ENCODE peak calls at places on chromosomes 12 and 14, in five cellular contexts. One of them, this sample, is unnamed.

GRCh38 chr12:108752387-108752786 is 21.1 kb upstream of the CORO1C start:
- DNase-seq in ovary: no peak
- DNase-seq in SK-N-MC: no peak
- DNase-seq in HCT116: no peak
- DNase-seq in CD8-positive, alpha-beta memory T cell: no peak
- DNase-seq in this sample: no peak

GRCh38 chr12:12800406-12801180 is 12.6 kb upstream of the DDX47 start:
- DNase-seq in ovary: no peak
- DNase-seq in SK-N-MC: no peak
- DNase-seq in HCT116: no peak
- DNase-seq in CD8-positive, alpha-beta memory T cell: no peak
- DNase-seq in this sample: no peak

GRCh38 chr12:110108309-110109036 is 15.7 kb upstream of the IFT81 start:
- DNase-seq in ovary: no peak
- DNase-seq in SK-N-MC: no peak
- DNase-seq in HCT116: no peak
- DNase-seq in CD8-positive, alpha-beta memory T cell: no peak
- DNase-seq in this sample: no peak

GRCh38 chr14:24871302-24871701 is 178.6 kb downstream of the STXBP6 start:
- DNase-seq in ovary: no peak
- DNase-seq in SK-N-MC: no peak
- DNase-seq in HCT116: no peak
- DNase-seq in CD8-positive, alpha-beta memory T cell: no peak
- DNase-seq in this sample: no peak

GRCh38 chr14:88333036-88333435 is 10.0 kb upstream of the KCNK10 start:
- DNase-seq in ovary: no peak
- DNase-seq in SK-N-MC: no peak
- DNase-seq in HCT116: no peak
- DNase-seq in CD8-positive, alpha-beta memory T cell: no peak
- DNase-seq in this sample: no peak

GRCh38 chr14:59362533-59362932 is 102.6 kb downstream of the GPR135 start:
- DNase-seq in ovary: no peak
- DNase-seq in SK-N-MC: no peak
- DNase-seq in HCT116: peak; percentile 43
- DNase-seq in CD8-positive, alpha-beta memory T cell: no peak
- DNase-seq in this sample: no peak

GRCh38 chr14:105093426-105094192 is 28.4 kb upstream of the GPR132 start:
- DNase-seq in ovary: peak; percentile 84
- DNase-seq in SK-N-MC: no peak
- DNase-seq in HCT116: peak; percentile 77
- DNase-seq in CD8-positive, alpha-beta memory T cell: peak; percentile 55
- DNase-seq in this sample: peak; percentile 81

GRCh38 chr12:111447571-111448265 is 42.0 kb downstream of the SH2B3 start:
- DNase-seq in ovary: no peak
- DNase-seq in SK-N-MC: no peak
- DNase-seq in HCT116: no peak
- DNase-seq in CD8-positive, alpha-beta memory T cell: no peak
- DNase-seq in this sample: no peak

GRCh38 chr14:39229222-39229543 is 4.5 kb upstream of the MIA2 start:
- DNase-seq in ovary: no peak
- DNase-seq in SK-N-MC: no peak
- DNase-seq in HCT116: no peak
- DNase-seq in CD8-positive, alpha-beta memory T cell: peak; percentile 74
- DNase-seq in this sample: no peak

GRCh38 chr12:109900752-109901580 is 892 bp downstream of the TCHP start:
- DNase-seq in ovary: no peak
- DNase-seq in SK-N-MC: no peak
- DNase-seq in HCT116: no peak
- DNase-seq in CD8-positive, alpha-beta memory T cell: no peak
- DNase-seq in this sample: no peak

GRCh38 chr12:18492372-18493025 is 231.2 kb downstream of the PIK3C2G start:
- DNase-seq in ovary: no peak
- DNase-seq in SK-N-MC: no peak
- DNase-seq in HCT116: no peak
- DNase-seq in CD8-positive, alpha-beta memory T cell: no peak
- DNase-seq in this sample: no peak

GRCh38 chr14:94128216-94128839 is 1.1 kb downstream of the IFI27L2 start:
- DNase-seq in ovary: no peak
- DNase-seq in SK-N-MC: no peak
- DNase-seq in HCT116: no peak
- DNase-seq in CD8-positive, alpha-beta memory T cell: no peak
- DNase-seq in this sample: no peak

GRCh38 chr14:85060116-85060515 is 469.8 kb upstream of the FLRT2 start:
- DNase-seq in ovary: no peak
- DNase-seq in SK-N-MC: no peak
- DNase-seq in HCT116: no peak
- DNase-seq in CD8-positive, alpha-beta memory T cell: no peak
- DNase-seq in this sample: no peak

GRCh38 chr12:22626429-22626828 is 1.5 kb downstream of the ETNK1 start:
- DNase-seq in ovary: no peak
- DNase-seq in SK-N-MC: peak; percentile 40
- DNase-seq in HCT116: no peak
- DNase-seq in CD8-positive, alpha-beta memory T cell: peak; percentile 21
- DNase-seq in this sample: no peak

GRCh38 chr14:83992857-83993256 is 1537.1 kb upstream of the FLRT2 start:
- DNase-seq in ovary: no peak
- DNase-seq in SK-N-MC: no peak
- DNase-seq in HCT116: no peak
- DNase-seq in CD8-positive, alpha-beta memory T cell: no peak
- DNase-seq in this sample: no peak

GRCh38 chr12:27732281-27732680 is 21.6 kb downstream of the MRPS35 start:
- DNase-seq in ovary: no peak
- DNase-seq in SK-N-MC: no peak
- DNase-seq in HCT116: no peak
- DNase-seq in CD8-positive, alpha-beta memory T cell: no peak
- DNase-seq in this sample: no peak

GRCh38 chr12:229441-230191 is 15.7 kb upstream of the SLC6A12 start:
- DNase-seq in ovary: no peak
- DNase-seq in SK-N-MC: no peak
- DNase-seq in HCT116: no peak
- DNase-seq in CD8-positive, alpha-beta memory T cell: no peak
- DNase-seq in this sample: no peak

GRCh38 chr14:34243001-34243400 is 219.0 kb downstream of the SPTSSA start:
- DNase-seq in ovary: no peak
- DNase-seq in SK-N-MC: no peak
- DNase-seq in HCT116: no peak
- DNase-seq in CD8-positive, alpha-beta memory T cell: no peak
- DNase-seq in this sample: no peak

GRCh38 chr12:117854339-117855012 is 114.3 kb downstream of the KSR2 start:
- DNase-seq in ovary: no peak
- DNase-seq in SK-N-MC: no peak
- DNase-seq in HCT116: no peak
- DNase-seq in CD8-positive, alpha-beta memory T cell: no peak
- DNase-seq in this sample: peak; percentile 90

GRCh38 chr12:84826925-84827324 is 85.7 kb downstream of the SLC6A15 start:
- DNase-seq in ovary: no peak
- DNase-seq in SK-N-MC: no peak
- DNase-seq in HCT116: no peak
- DNase-seq in CD8-positive, alpha-beta memory T cell: no peak
- DNase-seq in this sample: no peak

GRCh38 chr12:82698959-82699358 is 12.3 kb downstream of the TMTC2 start:
- DNase-seq in ovary: no peak
- DNase-seq in SK-N-MC: no peak
- DNase-seq in HCT116: no peak
- DNase-seq in CD8-positive, alpha-beta memory T cell: no peak
- DNase-seq in this sample: no peak

GRCh38 chr14:93759781-93760307 is 28.4 kb downstream of the PRIMA1 start:
- DNase-seq in ovary: peak; percentile 27
- DNase-seq in SK-N-MC: no peak
- DNase-seq in HCT116: no peak
- DNase-seq in CD8-positive, alpha-beta memory T cell: no peak
- DNase-seq in this sample: no peak

GRCh38 chr14:30115756-30116155 is 188.1 kb upstream of the PRKD1 start:
- DNase-seq in ovary: no peak
- DNase-seq in SK-N-MC: no peak
- DNase-seq in HCT116: no peak
- DNase-seq in CD8-positive, alpha-beta memory T cell: no peak
- DNase-seq in this sample: no peak

GRCh38 chr14:68548194-68549056 is 244.4 kb downstream of the ZFP36L1 start:
- DNase-seq in ovary: peak; percentile 96
- DNase-seq in SK-N-MC: peak; percentile 93
- DNase-seq in HCT116: peak; percentile 82
- DNase-seq in CD8-positive, alpha-beta memory T cell: no peak
- DNase-seq in this sample: no peak

GRCh38 chr14:104650057-104650980 is 39.1 kb upstream of the INF2 start:
- DNase-seq in ovary: peak; percentile 68
- DNase-seq in SK-N-MC: no peak
- DNase-seq in HCT116: no peak
- DNase-seq in CD8-positive, alpha-beta memory T cell: peak; percentile 50
- DNase-seq in this sample: peak; percentile 64

GRCh38 chr12:48773686-48774085 is 15.2 kb downstream of the ADCY6 start:
- DNase-seq in ovary: no peak
- DNase-seq in SK-N-MC: no peak
- DNase-seq in HCT116: no peak
- DNase-seq in CD8-positive, alpha-beta memory T cell: no peak
- DNase-seq in this sample: no peak

GRCh38 chr12:117863004-117863709 is 105.6 kb downstream of the KSR2 start:
- DNase-seq in ovary: no peak
- DNase-seq in SK-N-MC: no peak
- DNase-seq in HCT116: no peak
- DNase-seq in CD8-positive, alpha-beta memory T cell: no peak
- DNase-seq in this sample: no peak

GRCh38 chr12:65962921-65963883 is 138.9 kb downstream of the HMGA2 start:
- DNase-seq in ovary: peak; percentile 30
- DNase-seq in SK-N-MC: no peak
- DNase-seq in HCT116: peak; percentile 57
- DNase-seq in CD8-positive, alpha-beta memory T cell: no peak
- DNase-seq in this sample: peak; percentile 54

GRCh38 chr14:84807673-84808072 is 722.3 kb upstream of the FLRT2 start:
- DNase-seq in ovary: no peak
- DNase-seq in SK-N-MC: no peak
- DNase-seq in HCT116: no peak
- DNase-seq in CD8-positive, alpha-beta memory T cell: no peak
- DNase-seq in this sample: no peak

GRCh38 chr12:85179680-85180300 is 100.2 kb upstream of the ALX1 start:
- DNase-seq in ovary: no peak
- DNase-seq in SK-N-MC: no peak
- DNase-seq in HCT116: no peak
- DNase-seq in CD8-positive, alpha-beta memory T cell: no peak
- DNase-seq in this sample: no peak

GRCh38 chr12:124480469-124481256 is 86.7 kb downstream of the NCOR2 start:
- DNase-seq in ovary: peak; percentile 77
- DNase-seq in SK-N-MC: no peak
- DNase-seq in HCT116: no peak
- DNase-seq in CD8-positive, alpha-beta memory T cell: peak; percentile 39
- DNase-seq in this sample: no peak

GRCh38 chr14:43410631-43411030 is 1096.5 kb downstream of the FSCB start:
- DNase-seq in ovary: no peak
- DNase-seq in SK-N-MC: no peak
- DNase-seq in HCT116: no peak
- DNase-seq in CD8-positive, alpha-beta memory T cell: no peak
- DNase-seq in this sample: no peak

GRCh38 chr14:74834682-74835392 is 41.1 kb downstream of the PROX2 start:
- DNase-seq in ovary: no peak
- DNase-seq in SK-N-MC: no peak
- DNase-seq in HCT116: no peak
- DNase-seq in CD8-positive, alpha-beta memory T cell: no peak
- DNase-seq in this sample: no peak

GRCh38 chr12:46680506-46680905 is 145.3 kb downstream of the SLC38A4 start:
- DNase-seq in ovary: no peak
- DNase-seq in SK-N-MC: no peak
- DNase-seq in HCT116: no peak
- DNase-seq in CD8-positive, alpha-beta memory T cell: no peak
- DNase-seq in this sample: no peak

GRCh38 chr12:79998554-79998953 is 63.7 kb upstream of the PPP1R12A start:
- DNase-seq in ovary: no peak
- DNase-seq in SK-N-MC: no peak
- DNase-seq in HCT116: no peak
- DNase-seq in CD8-positive, alpha-beta memory T cell: no peak
- DNase-seq in this sample: no peak

GRCh38 chr14:103121846-103122577 is 1.2 kb upstream of the TNFAIP2 start:
- DNase-seq in ovary: peak; percentile 92
- DNase-seq in SK-N-MC: no peak
- DNase-seq in HCT116: no peak
- DNase-seq in CD8-positive, alpha-beta memory T cell: no peak
- DNase-seq in this sample: no peak

GRCh38 chr12:48810817-48811453 is 7.4 kb upstream of the CACNB3 start:
- DNase-seq in ovary: peak; percentile 78
- DNase-seq in SK-N-MC: no peak
- DNase-seq in HCT116: no peak
- DNase-seq in CD8-positive, alpha-beta memory T cell: no peak
- DNase-seq in this sample: no peak

GRCh38 chr14:105152794-105153241 is 15.8 kb downstream of the JAG2 start:
- DNase-seq in ovary: no peak
- DNase-seq in SK-N-MC: no peak
- DNase-seq in HCT116: no peak
- DNase-seq in CD8-positive, alpha-beta memory T cell: no peak
- DNase-seq in this sample: no peak

GRCh38 chr12:93089805-93090569 is 160.9 kb upstream of the EEA1 start:
- DNase-seq in ovary: no peak
- DNase-seq in SK-N-MC: no peak
- DNase-seq in HCT116: peak; percentile 89
- DNase-seq in CD8-positive, alpha-beta memory T cell: no peak
- DNase-seq in this sample: no peak

GRCh38 chr12:31877884-31878283 is 81.3 kb upstream of the RESF1 start:
- DNase-seq in ovary: no peak
- DNase-seq in SK-N-MC: no peak
- DNase-seq in HCT116: no peak
- DNase-seq in CD8-positive, alpha-beta memory T cell: no peak
- DNase-seq in this sample: no peak
- H3K4me3 ChIP-seq in ovary: no peak overlapping the region
- H3K4me3 ChIP-seq in SK-N-MC: no peak overlapping the region
- H3K4me3 ChIP-seq in HCT116: no peak overlapping the region
- H3K4me3 ChIP-seq in CD8-positive, alpha-beta memory T cell: no peak overlapping the region
- H3K4me3 ChIP-seq in this sample: no peak overlapping the region

DNA sequence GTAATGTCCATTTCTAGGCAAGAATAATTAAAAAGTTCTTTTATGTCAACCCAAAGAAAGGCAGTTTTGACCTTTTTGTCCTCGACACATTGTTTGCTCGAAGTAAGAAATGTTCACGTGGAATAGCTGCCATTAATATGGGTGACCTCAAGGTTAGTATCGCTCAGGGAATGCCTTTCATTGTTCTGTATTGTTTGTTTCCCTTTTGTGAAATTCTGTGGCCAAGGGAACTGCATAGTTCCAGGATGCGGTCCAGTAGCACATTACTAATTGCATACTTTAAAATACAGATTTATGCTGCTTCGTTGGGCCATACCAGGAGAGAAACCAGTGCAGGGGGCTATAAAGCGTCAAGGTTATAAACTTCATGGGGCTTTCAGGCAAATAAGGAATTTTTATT is 73.3 kb upstream of the USP44 start:
- DNase-seq in ovary: no peak
- DNase-seq in SK-N-MC: no peak
- DNase-seq in HCT116: no peak
- DNase-seq in CD8-positive, alpha-beta memory T cell: no peak
- DNase-seq in this sample: no peak
- H3K4me3 ChIP-seq in ovary: no peak overlapping the region
- H3K4me3 ChIP-seq in SK-N-MC: no peak overlapping the region
- H3K4me3 ChIP-seq in HCT116: no peak overlapping the region
- H3K4me3 ChIP-seq in CD8-positive, alpha-beta memory T cell: no peak overlapping the region
- H3K4me3 ChIP-seq in this sample: no peak overlapping the region

GRCh38 chr12:116455540-116456306 is 103.5 kb upstream of the MAP1LC3B2 start:
- DNase-seq in ovary: peak; percentile 93
- DNase-seq in SK-N-MC: no peak
- DNase-seq in HCT116: peak; percentile 85
- DNase-seq in CD8-positive, alpha-beta memory T cell: no peak
- DNase-seq in this sample: no peak
- H3K4me3 ChIP-seq in ovary: no peak overlapping the region
- H3K4me3 ChIP-seq in SK-N-MC: no peak overlapping the region
- H3K4me3 ChIP-seq in HCT116: peak overlapping the region; percentile 28
- H3K4me3 ChIP-seq in CD8-positive, alpha-beta memory T cell: no peak overlapping the region
- H3K4me3 ChIP-seq in this sample: no peak overlapping the region

GRCh38 chr12:15910468-15910863 is 666 bp upstream of the DERA start:
- DNase-seq in ovary: no peak
- DNase-seq in SK-N-MC: no peak
- DNase-seq in HCT116: no peak
- DNase-seq in CD8-positive, alpha-beta memory T cell: no peak
- DNase-seq in this sample: no peak
- H3K4me3 ChIP-seq in ovary: no peak overlapping the region
- H3K4me3 ChIP-seq in SK-N-MC: peak overlapping the region; percentile 82
- H3K4me3 ChIP-seq in HCT116: no peak overlapping the region
- H3K4me3 ChIP-seq in CD8-positive, alpha-beta memory T cell: peak overlapping the region; percentile 51
- H3K4me3 ChIP-seq in this sample: no peak overlapping the region